ENCODE peak calls at places on chromosomes 16 and 17, in nine cellular contexts. One of them, this sample, is unnamed.

GRCh38 chr17:1473170-1473569 is 17.1 kb upstream of the CRK start:
- DNase-seq in CD8-positive, alpha-beta memory T cell: no peak
- DNase-seq in thoracic aorta: no peak
- DNase-seq in M059J: no peak
- DNase-seq in Karpas-422: peak; percentile 70
- DNase-seq in H54: no peak
- DNase-seq in stimulated activated CD4-positive, alpha-beta T cell treated with anti-CD3 and anti-CD28 coated beads, Interleukin-1b, Interleukin-23, amount 100 ng/mL, for 48 hours: no peak
- DNase-seq in activated CD4-positive, CD25-positive, alpha-beta regulatory T cell treated with anti-CD3 and anti-CD28 coated beads, Interleukin-2, amount 50 U/mL, for 16 hours: no peak
- DNase-seq in transverse colon: no peak
- DNase-seq in this sample: no peak

GRCh38 chr16:86085795-86086194 is 186.8 kb downstream of the IRF8 start:
- DNase-seq in CD8-positive, alpha-beta memory T cell: no peak
- DNase-seq in thoracic aorta: no peak
- DNase-seq in M059J: no peak
- DNase-seq in Karpas-422: no peak
- DNase-seq in H54: no peak
- DNase-seq in stimulated activated CD4-positive, alpha-beta T cell treated with anti-CD3 and anti-CD28 coated beads, Interleukin-1b, Interleukin-23, amount 100 ng/mL, for 48 hours: no peak
- DNase-seq in activated CD4-positive, CD25-positive, alpha-beta regulatory T cell treated with anti-CD3 and anti-CD28 coated beads, Interleukin-2, amount 50 U/mL, for 16 hours: no peak
- DNase-seq in transverse colon: no peak
- DNase-seq in this sample: no peak

GRCh38 chr16:87389245-87389644 is 2.9 kb upstream of the MAP1LC3B start:
- DNase-seq in CD8-positive, alpha-beta memory T cell: no peak
- DNase-seq in thoracic aorta: no peak
- DNase-seq in M059J: no peak
- DNase-seq in Karpas-422: peak; percentile 40
- DNase-seq in H54: no peak
- DNase-seq in stimulated activated CD4-positive, alpha-beta T cell treated with anti-CD3 and anti-CD28 coated beads, Interleukin-1b, Interleukin-23, amount 100 ng/mL, for 48 hours: no peak
- DNase-seq in activated CD4-positive, CD25-positive, alpha-beta regulatory T cell treated with anti-CD3 and anti-CD28 coated beads, Interleukin-2, amount 50 U/mL, for 16 hours: no peak
- DNase-seq in transverse colon: no peak
- DNase-seq in this sample: no peak

GRCh38 chr17:59790936-59791335 is 83.5 kb downstream of the VMP1 start:
- DNase-seq in CD8-positive, alpha-beta memory T cell: no peak
- DNase-seq in thoracic aorta: no peak
- DNase-seq in M059J: no peak
- DNase-seq in Karpas-422: no peak
- DNase-seq in H54: no peak
- DNase-seq in stimulated activated CD4-positive, alpha-beta T cell treated with anti-CD3 and anti-CD28 coated beads, Interleukin-1b, Interleukin-23, amount 100 ng/mL, for 48 hours: no peak
- DNase-seq in activated CD4-positive, CD25-positive, alpha-beta regulatory T cell treated with anti-CD3 and anti-CD28 coated beads, Interleukin-2, amount 50 U/mL, for 16 hours: no peak
- DNase-seq in transverse colon: no peak
- DNase-seq in this sample: no peak

GRCh38 chr17:19876524-19877161 is 8.9 kb upstream of the ULK2 start:
- DNase-seq in CD8-positive, alpha-beta memory T cell: peak; percentile 58
- DNase-seq in thoracic aorta: no peak
- DNase-seq in M059J: no peak
- DNase-seq in Karpas-422: no peak
- DNase-seq in H54: no peak
- DNase-seq in stimulated activated CD4-positive, alpha-beta T cell treated with anti-CD3 and anti-CD28 coated beads, Interleukin-1b, Interleukin-23, amount 100 ng/mL, for 48 hours: no peak
- DNase-seq in activated CD4-positive, CD25-positive, alpha-beta regulatory T cell treated with anti-CD3 and anti-CD28 coated beads, Interleukin-2, amount 50 U/mL, for 16 hours: no peak
- DNase-seq in transverse colon: peak; percentile 33
- DNase-seq in this sample: no peak

GRCh38 chr17:30239089-30239462 is 3.6 kb upstream of the SLC6A4 start:
- DNase-seq in CD8-positive, alpha-beta memory T cell: no peak
- DNase-seq in thoracic aorta: no peak
- DNase-seq in M059J: no peak
- DNase-seq in Karpas-422: no peak
- DNase-seq in H54: no peak
- DNase-seq in stimulated activated CD4-positive, alpha-beta T cell treated with anti-CD3 and anti-CD28 coated beads, Interleukin-1b, Interleukin-23, amount 100 ng/mL, for 48 hours: no peak
- DNase-seq in activated CD4-positive, CD25-positive, alpha-beta regulatory T cell treated with anti-CD3 and anti-CD28 coated beads, Interleukin-2, amount 50 U/mL, for 16 hours: no peak
- DNase-seq in transverse colon: no peak
- DNase-seq in this sample: no peak

GRCh38 chr17:33258291-33258690 is 34.8 kb downstream of the ASIC2 start:
- DNase-seq in CD8-positive, alpha-beta memory T cell: no peak
- DNase-seq in thoracic aorta: no peak
- DNase-seq in M059J: no peak
- DNase-seq in Karpas-422: no peak
- DNase-seq in H54: no peak
- DNase-seq in stimulated activated CD4-positive, alpha-beta T cell treated with anti-CD3 and anti-CD28 coated beads, Interleukin-1b, Interleukin-23, amount 100 ng/mL, for 48 hours: no peak
- DNase-seq in activated CD4-positive, CD25-positive, alpha-beta regulatory T cell treated with anti-CD3 and anti-CD28 coated beads, Interleukin-2, amount 50 U/mL, for 16 hours: no peak
- DNase-seq in transverse colon: no peak
- DNase-seq in this sample: no peak

GRCh38 chr16:55466209-55466608 is 12.8 kb upstream of the MMP2 start:
- DNase-seq in CD8-positive, alpha-beta memory T cell: no peak
- DNase-seq in thoracic aorta: no peak
- DNase-seq in M059J: no peak
- DNase-seq in Karpas-422: no peak
- DNase-seq in H54: no peak
- DNase-seq in stimulated activated CD4-positive, alpha-beta T cell treated with anti-CD3 and anti-CD28 coated beads, Interleukin-1b, Interleukin-23, amount 100 ng/mL, for 48 hours: no peak
- DNase-seq in activated CD4-positive, CD25-positive, alpha-beta regulatory T cell treated with anti-CD3 and anti-CD28 coated beads, Interleukin-2, amount 50 U/mL, for 16 hours: no peak
- DNase-seq in transverse colon: no peak
- DNase-seq in this sample: no peak

GRCh38 chr17:73541111-73541510 is 103.1 kb downstream of the SDK2 start:
- DNase-seq in CD8-positive, alpha-beta memory T cell: no peak
- DNase-seq in thoracic aorta: no peak
- DNase-seq in M059J: no peak
- DNase-seq in Karpas-422: no peak
- DNase-seq in H54: no peak
- DNase-seq in stimulated activated CD4-positive, alpha-beta T cell treated with anti-CD3 and anti-CD28 coated beads, Interleukin-1b, Interleukin-23, amount 100 ng/mL, for 48 hours: no peak
- DNase-seq in activated CD4-positive, CD25-positive, alpha-beta regulatory T cell treated with anti-CD3 and anti-CD28 coated beads, Interleukin-2, amount 50 U/mL, for 16 hours: no peak
- DNase-seq in transverse colon: no peak
- DNase-seq in this sample: no peak

GRCh38 chr17:75241143-75241430 is 20.3 kb downstream of the GGA3 start:
- DNase-seq in CD8-positive, alpha-beta memory T cell: no peak
- DNase-seq in thoracic aorta: no peak
- DNase-seq in M059J: no peak
- DNase-seq in Karpas-422: no peak
- DNase-seq in H54: no peak
- DNase-seq in stimulated activated CD4-positive, alpha-beta T cell treated with anti-CD3 and anti-CD28 coated beads, Interleukin-1b, Interleukin-23, amount 100 ng/mL, for 48 hours: no peak
- DNase-seq in activated CD4-positive, CD25-positive, alpha-beta regulatory T cell treated with anti-CD3 and anti-CD28 coated beads, Interleukin-2, amount 50 U/mL, for 16 hours: no peak
- DNase-seq in transverse colon: no peak
- DNase-seq in this sample: no peak

GRCh38 chr16:58034786-58035185 is 9.2 kb downstream of the MMP15 start:
- DNase-seq in CD8-positive, alpha-beta memory T cell: no peak
- DNase-seq in thoracic aorta: no peak
- DNase-seq in M059J: no peak
- DNase-seq in Karpas-422: peak; percentile 96
- DNase-seq in H54: no peak
- DNase-seq in stimulated activated CD4-positive, alpha-beta T cell treated with anti-CD3 and anti-CD28 coated beads, Interleukin-1b, Interleukin-23, amount 100 ng/mL, for 48 hours: no peak
- DNase-seq in activated CD4-positive, CD25-positive, alpha-beta regulatory T cell treated with anti-CD3 and anti-CD28 coated beads, Interleukin-2, amount 50 U/mL, for 16 hours: no peak
- DNase-seq in transverse colon: no peak
- DNase-seq in this sample: no peak

GRCh38 chr17:82440991-82441627 is 9.4 kb downstream of the CYBC1 start:
- DNase-seq in CD8-positive, alpha-beta memory T cell: no peak
- DNase-seq in thoracic aorta: no peak
- DNase-seq in M059J: no peak
- DNase-seq in Karpas-422: peak; percentile 47
- DNase-seq in H54: no peak
- DNase-seq in stimulated activated CD4-positive, alpha-beta T cell treated with anti-CD3 and anti-CD28 coated beads, Interleukin-1b, Interleukin-23, amount 100 ng/mL, for 48 hours: no peak
- DNase-seq in activated CD4-positive, CD25-positive, alpha-beta regulatory T cell treated with anti-CD3 and anti-CD28 coated beads, Interleukin-2, amount 50 U/mL, for 16 hours: no peak
- DNase-seq in transverse colon: no peak
- DNase-seq in this sample: no peak

GRCh38 chr17:40322417-40323315 is 13.7 kb downstream of the RARA start:
- DNase-seq in CD8-positive, alpha-beta memory T cell: peak; percentile 98
- DNase-seq in thoracic aorta: peak; percentile 85
- DNase-seq in M059J: peak; percentile 95
- DNase-seq in Karpas-422: peak; percentile 94
- DNase-seq in H54: no peak
- DNase-seq in stimulated activated CD4-positive, alpha-beta T cell treated with anti-CD3 and anti-CD28 coated beads, Interleukin-1b, Interleukin-23, amount 100 ng/mL, for 48 hours: peak; percentile 80
- DNase-seq in activated CD4-positive, CD25-positive, alpha-beta regulatory T cell treated with anti-CD3 and anti-CD28 coated beads, Interleukin-2, amount 50 U/mL, for 16 hours: peak; percentile 84
- DNase-seq in transverse colon: peak; percentile 83
- DNase-seq in this sample: peak; percentile 92

GRCh38 chr17:56125830-56126819 is 27.1 kb upstream of the ANKFN1 start:
- DNase-seq in CD8-positive, alpha-beta memory T cell: no peak
- DNase-seq in thoracic aorta: no peak
- DNase-seq in M059J: peak; percentile 89
- DNase-seq in Karpas-422: peak; percentile 78
- DNase-seq in H54: no peak
- DNase-seq in stimulated activated CD4-positive, alpha-beta T cell treated with anti-CD3 and anti-CD28 coated beads, Interleukin-1b, Interleukin-23, amount 100 ng/mL, for 48 hours: no peak
- DNase-seq in activated CD4-positive, CD25-positive, alpha-beta regulatory T cell treated with anti-CD3 and anti-CD28 coated beads, Interleukin-2, amount 50 U/mL, for 16 hours: no peak
- DNase-seq in transverse colon: no peak
- DNase-seq in this sample: peak; percentile 91

GRCh38 chr16:23944381-23944780 is 108.6 kb downstream of the PRKCB start:
- DNase-seq in CD8-positive, alpha-beta memory T cell: no peak
- DNase-seq in thoracic aorta: no peak
- DNase-seq in M059J: no peak
- DNase-seq in Karpas-422: no peak
- DNase-seq in H54: no peak
- DNase-seq in stimulated activated CD4-positive, alpha-beta T cell treated with anti-CD3 and anti-CD28 coated beads, Interleukin-1b, Interleukin-23, amount 100 ng/mL, for 48 hours: no peak
- DNase-seq in activated CD4-positive, CD25-positive, alpha-beta regulatory T cell treated with anti-CD3 and anti-CD28 coated beads, Interleukin-2, amount 50 U/mL, for 16 hours: no peak
- DNase-seq in transverse colon: no peak
- DNase-seq in this sample: no peak

GRCh38 chr17:73598131-73598680 is 46.0 kb downstream of the SDK2 start:
- DNase-seq in CD8-positive, alpha-beta memory T cell: no peak
- DNase-seq in thoracic aorta: no peak
- DNase-seq in M059J: no peak
- DNase-seq in Karpas-422: no peak
- DNase-seq in H54: no peak
- DNase-seq in stimulated activated CD4-positive, alpha-beta T cell treated with anti-CD3 and anti-CD28 coated beads, Interleukin-1b, Interleukin-23, amount 100 ng/mL, for 48 hours: no peak
- DNase-seq in activated CD4-positive, CD25-positive, alpha-beta regulatory T cell treated with anti-CD3 and anti-CD28 coated beads, Interleukin-2, amount 50 U/mL, for 16 hours: no peak
- DNase-seq in transverse colon: no peak
- DNase-seq in this sample: no peak

GRCh38 chr17:37212184-37212583 is 163.6 kb upstream of the C17orf78 start:
- DNase-seq in CD8-positive, alpha-beta memory T cell: no peak
- DNase-seq in thoracic aorta: no peak
- DNase-seq in M059J: no peak
- DNase-seq in Karpas-422: no peak
- DNase-seq in H54: no peak
- DNase-seq in stimulated activated CD4-positive, alpha-beta T cell treated with anti-CD3 and anti-CD28 coated beads, Interleukin-1b, Interleukin-23, amount 100 ng/mL, for 48 hours: no peak
- DNase-seq in activated CD4-positive, CD25-positive, alpha-beta regulatory T cell treated with anti-CD3 and anti-CD28 coated beads, Interleukin-2, amount 50 U/mL, for 16 hours: no peak
- DNase-seq in transverse colon: no peak
- DNase-seq in this sample: peak; percentile 9

GRCh38 chr16:65572156-65572555 is 450.3 kb upstream of the CDH11 start:
- DNase-seq in CD8-positive, alpha-beta memory T cell: no peak
- DNase-seq in thoracic aorta: no peak
- DNase-seq in M059J: peak; percentile 88
- DNase-seq in Karpas-422: no peak
- DNase-seq in H54: no peak
- DNase-seq in stimulated activated CD4-positive, alpha-beta T cell treated with anti-CD3 and anti-CD28 coated beads, Interleukin-1b, Interleukin-23, amount 100 ng/mL, for 48 hours: no peak
- DNase-seq in activated CD4-positive, CD25-positive, alpha-beta regulatory T cell treated with anti-CD3 and anti-CD28 coated beads, Interleukin-2, amount 50 U/mL, for 16 hours: no peak
- DNase-seq in transverse colon: no peak
- DNase-seq in this sample: peak; percentile 96

GRCh38 chr17:17533901-17534441 is 37.8 kb upstream of the RASD1 start:
- DNase-seq in CD8-positive, alpha-beta memory T cell: no peak
- DNase-seq in thoracic aorta: no peak
- DNase-seq in M059J: peak; percentile 15
- DNase-seq in Karpas-422: no peak
- DNase-seq in H54: no peak
- DNase-seq in stimulated activated CD4-positive, alpha-beta T cell treated with anti-CD3 and anti-CD28 coated beads, Interleukin-1b, Interleukin-23, amount 100 ng/mL, for 48 hours: no peak
- DNase-seq in activated CD4-positive, CD25-positive, alpha-beta regulatory T cell treated with anti-CD3 and anti-CD28 coated beads, Interleukin-2, amount 50 U/mL, for 16 hours: no peak
- DNase-seq in transverse colon: peak; percentile 54
- DNase-seq in this sample: no peak

GRCh38 chr17:79116575-79117368 is 42.1 kb downstream of the ENGASE start:
- DNase-seq in CD8-positive, alpha-beta memory T cell: no peak
- DNase-seq in thoracic aorta: no peak
- DNase-seq in M059J: no peak
- DNase-seq in Karpas-422: peak; percentile 51
- DNase-seq in H54: no peak
- DNase-seq in stimulated activated CD4-positive, alpha-beta T cell treated with anti-CD3 and anti-CD28 coated beads, Interleukin-1b, Interleukin-23, amount 100 ng/mL, for 48 hours: no peak
- DNase-seq in activated CD4-positive, CD25-positive, alpha-beta regulatory T cell treated with anti-CD3 and anti-CD28 coated beads, Interleukin-2, amount 50 U/mL, for 16 hours: no peak
- DNase-seq in transverse colon: no peak
- DNase-seq in this sample: no peak

GRCh38 chr16:31213877-31214704 is at the start of gene TRIM72:
- DNase-seq in CD8-positive, alpha-beta memory T cell: no peak
- DNase-seq in thoracic aorta: no peak
- DNase-seq in M059J: no peak
- DNase-seq in Karpas-422: no peak
- DNase-seq in H54: no peak
- DNase-seq in stimulated activated CD4-positive, alpha-beta T cell treated with anti-CD3 and anti-CD28 coated beads, Interleukin-1b, Interleukin-23, amount 100 ng/mL, for 48 hours: no peak
- DNase-seq in activated CD4-positive, CD25-positive, alpha-beta regulatory T cell treated with anti-CD3 and anti-CD28 coated beads, Interleukin-2, amount 50 U/mL, for 16 hours: no peak
- DNase-seq in transverse colon: no peak
- DNase-seq in this sample: no peak

GRCh38 chr17:64707077-64707591 is 45.0 kb upstream of the SMURF2 start:
- DNase-seq in CD8-positive, alpha-beta memory T cell: no peak
- DNase-seq in thoracic aorta: peak; percentile 86
- DNase-seq in M059J: peak; percentile 99
- DNase-seq in Karpas-422: no peak
- DNase-seq in H54: peak; percentile 75
- DNase-seq in stimulated activated CD4-positive, alpha-beta T cell treated with anti-CD3 and anti-CD28 coated beads, Interleukin-1b, Interleukin-23, amount 100 ng/mL, for 48 hours: no peak
- DNase-seq in activated CD4-positive, CD25-positive, alpha-beta regulatory T cell treated with anti-CD3 and anti-CD28 coated beads, Interleukin-2, amount 50 U/mL, for 16 hours: no peak
- DNase-seq in transverse colon: peak; percentile 89
- DNase-seq in this sample: peak; percentile 100

GRCh38 chr17:83203472-83204221 is 124.2 kb downstream of the METRNL start:
- DNase-seq in CD8-positive, alpha-beta memory T cell: peak; percentile 47
- DNase-seq in thoracic aorta: no peak
- DNase-seq in M059J: no peak
- DNase-seq in Karpas-422: no peak
- DNase-seq in H54: no peak
- DNase-seq in stimulated activated CD4-positive, alpha-beta T cell treated with anti-CD3 and anti-CD28 coated beads, Interleukin-1b, Interleukin-23, amount 100 ng/mL, for 48 hours: peak; percentile 1
- DNase-seq in activated CD4-positive, CD25-positive, alpha-beta regulatory T cell treated with anti-CD3 and anti-CD28 coated beads, Interleukin-2, amount 50 U/mL, for 16 hours: no peak
- DNase-seq in transverse colon: peak; percentile 8
- DNase-seq in this sample: no peak

GRCh38 chr17:74192950-74193781 is 10.3 kb upstream of the RPL38 start:
- DNase-seq in CD8-positive, alpha-beta memory T cell: no peak
- DNase-seq in thoracic aorta: no peak
- DNase-seq in M059J: no peak
- DNase-seq in Karpas-422: no peak
- DNase-seq in H54: no peak
- DNase-seq in stimulated activated CD4-positive, alpha-beta T cell treated with anti-CD3 and anti-CD28 coated beads, Interleukin-1b, Interleukin-23, amount 100 ng/mL, for 48 hours: no peak
- DNase-seq in activated CD4-positive, CD25-positive, alpha-beta regulatory T cell treated with anti-CD3 and anti-CD28 coated beads, Interleukin-2, amount 50 U/mL, for 16 hours: no peak
- DNase-seq in transverse colon: peak; percentile 62
- DNase-seq in this sample: no peak

GRCh38 chr17:58020401-58020800 is 13.4 kb upstream of the SRSF1 start:
- DNase-seq in CD8-positive, alpha-beta memory T cell: no peak
- DNase-seq in thoracic aorta: no peak
- DNase-seq in M059J: no peak
- DNase-seq in Karpas-422: no peak
- DNase-seq in H54: no peak
- DNase-seq in stimulated activated CD4-positive, alpha-beta T cell treated with anti-CD3 and anti-CD28 coated beads, Interleukin-1b, Interleukin-23, amount 100 ng/mL, for 48 hours: no peak
- DNase-seq in activated CD4-positive, CD25-positive, alpha-beta regulatory T cell treated with anti-CD3 and anti-CD28 coated beads, Interleukin-2, amount 50 U/mL, for 16 hours: no peak
- DNase-seq in transverse colon: no peak
- DNase-seq in this sample: no peak

GRCh38 chr16:22692034-22692433 is 121.9 kb upstream of the HS3ST2 start:
- DNase-seq in CD8-positive, alpha-beta memory T cell: no peak
- DNase-seq in thoracic aorta: no peak
- DNase-seq in M059J: no peak
- DNase-seq in Karpas-422: no peak
- DNase-seq in H54: no peak
- DNase-seq in stimulated activated CD4-positive, alpha-beta T cell treated with anti-CD3 and anti-CD28 coated beads, Interleukin-1b, Interleukin-23, amount 100 ng/mL, for 48 hours: no peak
- DNase-seq in activated CD4-positive, CD25-positive, alpha-beta regulatory T cell treated with anti-CD3 and anti-CD28 coated beads, Interleukin-2, amount 50 U/mL, for 16 hours: no peak
- DNase-seq in transverse colon: no peak
- DNase-seq in this sample: peak; percentile 67

GRCh38 chr17:82863941-82864720 is 24.3 kb upstream of the ZNF750 start:
- DNase-seq in CD8-positive, alpha-beta memory T cell: peak; percentile 96
- DNase-seq in thoracic aorta: no peak
- DNase-seq in M059J: peak; percentile 82
- DNase-seq in Karpas-422: no peak
- DNase-seq in H54: peak; percentile 94
- DNase-seq in stimulated activated CD4-positive, alpha-beta T cell treated with anti-CD3 and anti-CD28 coated beads, Interleukin-1b, Interleukin-23, amount 100 ng/mL, for 48 hours: peak; percentile 89
- DNase-seq in activated CD4-positive, CD25-positive, alpha-beta regulatory T cell treated with anti-CD3 and anti-CD28 coated beads, Interleukin-2, amount 50 U/mL, for 16 hours: peak; percentile 74
- DNase-seq in transverse colon: peak; percentile 69
- DNase-seq in this sample: peak; percentile 89

GRCh38 chr16:67882374-67883145 is 2.1 kb upstream of the NRN1L start:
- DNase-seq in CD8-positive, alpha-beta memory T cell: no peak
- DNase-seq in thoracic aorta: no peak
- DNase-seq in M059J: no peak
- DNase-seq in Karpas-422: no peak
- DNase-seq in H54: no peak
- DNase-seq in stimulated activated CD4-positive, alpha-beta T cell treated with anti-CD3 and anti-CD28 coated beads, Interleukin-1b, Interleukin-23, amount 100 ng/mL, for 48 hours: no peak
- DNase-seq in activated CD4-positive, CD25-positive, alpha-beta regulatory T cell treated with anti-CD3 and anti-CD28 coated beads, Interleukin-2, amount 50 U/mL, for 16 hours: no peak
- DNase-seq in transverse colon: no peak
- DNase-seq in this sample: peak; percentile 16

GRCh38 chr17:63831505-63831904 is 4.0 kb upstream of the FTSJ3 start:
- DNase-seq in CD8-positive, alpha-beta memory T cell: no peak
- DNase-seq in thoracic aorta: no peak
- DNase-seq in M059J: no peak
- DNase-seq in Karpas-422: no peak
- DNase-seq in H54: no peak
- DNase-seq in stimulated activated CD4-positive, alpha-beta T cell treated with anti-CD3 and anti-CD28 coated beads, Interleukin-1b, Interleukin-23, amount 100 ng/mL, for 48 hours: no peak
- DNase-seq in activated CD4-positive, CD25-positive, alpha-beta regulatory T cell treated with anti-CD3 and anti-CD28 coated beads, Interleukin-2, amount 50 U/mL, for 16 hours: no peak
- DNase-seq in transverse colon: no peak
- DNase-seq in this sample: no peak

GRCh38 chr17:2975469-2975958 is 87.9 kb downstream of the OR1D5 start:
- DNase-seq in CD8-positive, alpha-beta memory T cell: no peak
- DNase-seq in thoracic aorta: no peak
- DNase-seq in M059J: peak; percentile 65
- DNase-seq in Karpas-422: peak; percentile 51
- DNase-seq in H54: no peak
- DNase-seq in stimulated activated CD4-positive, alpha-beta T cell treated with anti-CD3 and anti-CD28 coated beads, Interleukin-1b, Interleukin-23, amount 100 ng/mL, for 48 hours: no peak
- DNase-seq in activated CD4-positive, CD25-positive, alpha-beta regulatory T cell treated with anti-CD3 and anti-CD28 coated beads, Interleukin-2, amount 50 U/mL, for 16 hours: no peak
- DNase-seq in transverse colon: peak; percentile 40
- DNase-seq in this sample: peak; percentile 54

GRCh38 chr16:53822936-53823529 is 119.1 kb downstream of the FTO start:
- DNase-seq in CD8-positive, alpha-beta memory T cell: no peak
- DNase-seq in thoracic aorta: no peak
- DNase-seq in M059J: no peak
- DNase-seq in Karpas-422: peak; percentile 55
- DNase-seq in H54: no peak
- DNase-seq in stimulated activated CD4-positive, alpha-beta T cell treated with anti-CD3 and anti-CD28 coated beads, Interleukin-1b, Interleukin-23, amount 100 ng/mL, for 48 hours: no peak
- DNase-seq in activated CD4-positive, CD25-positive, alpha-beta regulatory T cell treated with anti-CD3 and anti-CD28 coated beads, Interleukin-2, amount 50 U/mL, for 16 hours: no peak
- DNase-seq in transverse colon: no peak
- DNase-seq in this sample: peak; percentile 56

This sample was measured in EH.